ENCODE peak calls at places on chromosome 21, in four cellular contexts. G is fibroblast of villous mesenchyme, U is fibroblast of lung, T is ovary. C is an unnamed sample.

GRCh38 chr21:41634211-41634694 is 126.3 kb upstream of the TMPRSS2 start:
- DNase-seq in G (no peak), U (no peak), T (no peak), C (no peak)

GRCh38 chr21:36306872-36307534 is 13.0 kb upstream of the MORC3 start:
- DNase-seq in G (no peak), U (no peak), T (no peak), C (no peak)

GRCh38 chr21:36511484-36512227 is 31.7 kb upstream of the CLDN14 start:
- DNase-seq in G (peak), U (peak), T (no peak), C (peak)

GRCh38 chr21:46060596-46061061 is 37.3 kb upstream of the COL6A2 start:
- DNase-seq in G (peak), U (peak), T (peak), C (peak)

GRCh38 chr21:42107177-42107880 is 36.2 kb downstream of the UMODL1 start:
- DNase-seq in G (no peak), U (no peak), T (no peak), C (no peak)

GRCh38 chr21:41802684-41803083 is 35.8 kb upstream of the RIPK4 start:
- DNase-seq in G (peak), U (peak), T (peak), C (no peak)

GRCh38 chr21:35686156-35686555 is 374.2 kb downstream of the SETD4 start:
- DNase-seq in G (peak), U (no peak), T (no peak), C (no peak)

GRCh38 chr21:40300300-40300699 is 433.1 kb downstream of the PCP4 start:
- DNase-seq in G (no peak), U (no peak), T (no peak), C (no peak)

GRCh38 chr21:41830764-41831452 is 48.2 kb downstream of the PRDM15 start:
- DNase-seq in G (no peak), U (no peak), T (no peak), C (no peak)

GRCh38 chr21:28675265-28676041 is 317.2 kb downstream of the LTN1 start:
- DNase-seq in G (peak), U (peak), T (no peak), C (peak)

GRCh38 chr21:28154121-28154520 is 838.6 kb downstream of the LTN1 start:
- DNase-seq in G (no peak), U (peak), T (no peak), C (peak)

GRCh38 chr21:46605759-46606426 is 1.0 kb upstream of the S100B start:
- DNase-seq in G (no peak), U (no peak), T (no peak), C (no peak)

GRCh38 chr21:42093991-42094417 is 22.9 kb downstream of the UMODL1 start:
- DNase-seq in G (peak), U (peak), T (no peak), C (peak)

GRCh38 chr21:38857152-38857825 is 51.6 kb downstream of the ETS2 start:
- DNase-seq in G (no peak), U (no peak), T (no peak), C (no peak)

GRCh38 chr21:30838536-30838935 is 9.0 kb upstream of the KRTAP7-1 start:
- DNase-seq in G (no peak), U (no peak), T (no peak), C (no peak)

GRCh38 chr21:30839304-30839703 is 9.7 kb upstream of the KRTAP7-1 start:
- DNase-seq in G (no peak), U (no peak), T (no peak), C (peak)

GRCh38 chr21:30842990-30843389 is 13.4 kb upstream of the KRTAP7-1 start:
- DNase-seq in G (no peak), U (no peak), T (no peak), C (no peak)
- TF ChIP-seq CTCF in G (no peak), U (no peak), T (no peak), C (no peak)

GRCh38 chr21:44844256-44844655 is 26.4 kb upstream of the SUMO3 start:
- DNase-seq in G (no peak), U (no peak), T (no peak), C (no peak)

GRCh38 chr21:44846485-44847260 is 26.8 kb downstream of the PTTG1IP start:
- DNase-seq in G (peak), U (peak), T (no peak), C (no peak)

GRCh38 chr21:44847261-44848056 is 26.0 kb downstream of the PTTG1IP start:
- DNase-seq in G (no peak), U (no peak), T (no peak), C (no peak)

GRCh38 chr21:44846201-44846484 is 27.3 kb downstream of the PTTG1IP start:
- DNase-seq in G (no peak), U (no peak), T (no peak), C (peak)

GRCh38 chr21:44845418-44846200 is 27.7 kb upstream of the SUMO3 start:
- DNase-seq in G (peak), U (peak), T (no peak), C (peak)
- TF ChIP-seq CTCF in G (peak), U (peak), T (no peak), C (peak)

GRCh38 chr21:25822981-25823380 is 88.2 kb downstream of the GABPA start:
- DNase-seq in G (no peak), U (no peak), T (no peak), C (no peak)

GRCh38 chr21:25813917-25814316 is 79.1 kb downstream of the GABPA start:
- DNase-seq in G (no peak), U (no peak), T (no peak), C (no peak)

GRCh38 chr21:25818156-25818950 is 83.6 kb downstream of the GABPA start:
- DNase-seq in G (no peak), U (no peak), T (no peak), C (no peak)
- TF ChIP-seq CTCF in G (no peak), U (no peak), T (no peak), C (no peak)

GRCh38 chr21:32776743-32777142 is 5.2 kb upstream of the PAXBP1 start:
- DNase-seq in G (no peak), U (no peak), T (no peak), C (no peak)

GRCh38 chr21:32772281-32773047 is 909 bp upstream of the PAXBP1 start:
- DNase-seq in G (peak), U (peak), T (no peak), C (peak)

GRCh38 chr21:32770514-32771133 is 931 bp downstream of the PAXBP1 start:
- DNase-seq in G (peak), U (no peak), T (peak), C (peak)

GRCh38 chr21:32768530-32768929 is 3.0 kb downstream of the PAXBP1 start:
- DNase-seq in G (no peak), U (peak), T (no peak), C (no peak)

GRCh38 chr21:32771134-32771523 is 426 bp downstream of the PAXBP1 start:
- DNase-seq in G (peak), U (peak), T (no peak), C (peak)
- TF ChIP-seq CTCF in G (no peak), U (no peak), T (no peak), C (no peak)

GRCh38 chr21:25872271-25872670 is 137.5 kb downstream of the GABPA start:
- DNase-seq in G (no peak), U (no peak), T (no peak), C (no peak)
- TF ChIP-seq CTCF in G (no peak), U (no peak), T (no peak), C (peak)